ENCODE peak calls at places on chromosomes 3 and 15, in six cellular contexts. One of them, this sample, is unnamed.

GRCh38 chr15:58951388-58952060 is 18.0 kb upstream of the SLTM start:
- DNase-seq in fibroblast of lung: peak
- DNase-seq in WTC11: no peak
- DNase-seq in MCF 10A: peak
- DNase-seq in fibroblast of the aortic adventitia: peak
- DNase-seq in nephron progenitor cell: no peak
- DNase-seq in this sample: peak

GRCh38 chr15:69105451-69105985 is 54.9 kb upstream of the GLCE start:
- DNase-seq in fibroblast of lung: no peak
- DNase-seq in WTC11: no peak
- DNase-seq in nephron progenitor cell: no peak
- DNase-seq in MCF 10A: no peak
- DNase-seq in fibroblast of the aortic adventitia: no peak
- DNase-seq in this sample: no peak

GRCh38 chr3:33313331-33313730 is 36.1 kb downstream of the FBXL2 start:
- DNase-seq in WTC11: no peak
- DNase-seq in fibroblast of lung: peak
- DNase-seq in nephron progenitor cell: no peak
- DNase-seq in MCF 10A: no peak
- DNase-seq in fibroblast of the aortic adventitia: no peak
- DNase-seq in this sample: no peak

GRCh38 chr15:50911641-50912040 is 3.2 kb downstream of the AP4E1 start:
- DNase-seq in WTC11: no peak
- DNase-seq in MCF 10A: no peak
- DNase-seq in nephron progenitor cell: no peak
- DNase-seq in fibroblast of the aortic adventitia: no peak
- DNase-seq in fibroblast of lung: no peak
- DNase-seq in this sample: no peak

GRCh38 chr3:108345492-108346205 is 49.3 kb downstream of the HHLA2 start:
- DNase-seq in fibroblast of the aortic adventitia: no peak
- DNase-seq in WTC11: no peak
- DNase-seq in nephron progenitor cell: no peak
- DNase-seq in fibroblast of lung: peak
- DNase-seq in MCF 10A: no peak
- DNase-seq in this sample: no peak

GRCh38 chr15:48913141-48913540 is 35.2 kb downstream of the EID1 start:
- DNase-seq in MCF 10A: no peak
- DNase-seq in fibroblast of lung: peak
- DNase-seq in WTC11: no peak
- DNase-seq in fibroblast of the aortic adventitia: no peak
- DNase-seq in nephron progenitor cell: no peak
- DNase-seq in this sample: no peak

GRCh38 chr3:153162513-153163348 is 705 bp downstream of the RAP2B start:
- DNase-seq in nephron progenitor cell: peak
- DNase-seq in WTC11: peak
- DNase-seq in MCF 10A: peak
- DNase-seq in fibroblast of the aortic adventitia: peak
- DNase-seq in fibroblast of lung: peak
- DNase-seq in this sample: no peak

GRCh38 chr3:33360136-33360825 is 79.9 kb downstream of the UBP1 start:
- DNase-seq in fibroblast of the aortic adventitia: peak
- DNase-seq in fibroblast of lung: peak
- DNase-seq in MCF 10A: peak
- DNase-seq in nephron progenitor cell: no peak
- DNase-seq in WTC11: no peak
- DNase-seq in this sample: no peak

GRCh38 chr3:165751654-165752053 is 85.6 kb downstream of the BCHE start:
- DNase-seq in fibroblast of lung: no peak
- DNase-seq in WTC11: no peak
- DNase-seq in nephron progenitor cell: no peak
- DNase-seq in fibroblast of the aortic adventitia: no peak
- DNase-seq in MCF 10A: no peak
- DNase-seq in this sample: no peak

GRCh38 chr15:67149859-67150824 is 84.7 kb downstream of the SMAD3 start:
- DNase-seq in fibroblast of lung: peak
- DNase-seq in nephron progenitor cell: peak
- DNase-seq in fibroblast of the aortic adventitia: peak
- DNase-seq in WTC11: peak
- DNase-seq in MCF 10A: peak
- DNase-seq in this sample: peak

GRCh38 chr3:10552631-10552943 is 47.2 kb upstream of the ATP2B2 start:
- DNase-seq in nephron progenitor cell: no peak
- DNase-seq in WTC11: no peak
- DNase-seq in fibroblast of the aortic adventitia: no peak
- DNase-seq in MCF 10A: no peak
- DNase-seq in fibroblast of lung: no peak
- DNase-seq in this sample: no peak

GRCh38 chr3:109532257-109533216 is 195.2 kb upstream of the DPPA4 start:
- DNase-seq in fibroblast of lung: peak
- DNase-seq in nephron progenitor cell: peak
- DNase-seq in WTC11: peak
- DNase-seq in MCF 10A: peak
- DNase-seq in fibroblast of the aortic adventitia: peak
- DNase-seq in this sample: peak
- TF ChIP-seq CTCF in fibroblast of lung: no peak
- TF ChIP-seq CTCF in nephron progenitor cell: peak
- TF ChIP-seq CTCF in WTC11: peak
- TF ChIP-seq CTCF in MCF 10A: peak
- TF ChIP-seq CTCF in fibroblast of the aortic adventitia: peak
- TF ChIP-seq CTCF in this sample: peak

GRCh38 chr15:63918317-63918672 is 84.5 kb upstream of the HERC1 start:
- DNase-seq in MCF 10A: no peak
- DNase-seq in WTC11: no peak
- DNase-seq in fibroblast of the aortic adventitia: no peak
- DNase-seq in nephron progenitor cell: no peak
- DNase-seq in fibroblast of lung: no peak
- DNase-seq in this sample: no peak

GRCh38 chr15:63915209-63915887 is 81.6 kb upstream of the HERC1 start:
- DNase-seq in MCF 10A: no peak
- DNase-seq in nephron progenitor cell: no peak
- DNase-seq in fibroblast of the aortic adventitia: no peak
- DNase-seq in WTC11: no peak
- DNase-seq in fibroblast of lung: no peak
- DNase-seq in this sample: no peak

GRCh38 chr15:63913786-63914185 is 80.0 kb upstream of the HERC1 start:
- DNase-seq in WTC11: no peak
- DNase-seq in MCF 10A: no peak
- DNase-seq in nephron progenitor cell: no peak
- DNase-seq in fibroblast of the aortic adventitia: no peak
- DNase-seq in fibroblast of lung: no peak
- DNase-seq in this sample: no peak

GRCh38 chr15:63917588-63918316 is 84.0 kb upstream of the HERC1 start:
- DNase-seq in fibroblast of lung: no peak
- DNase-seq in WTC11: no peak
- DNase-seq in nephron progenitor cell: no peak
- DNase-seq in MCF 10A: no peak
- DNase-seq in fibroblast of the aortic adventitia: no peak
- DNase-seq in this sample: no peak

DNA sequence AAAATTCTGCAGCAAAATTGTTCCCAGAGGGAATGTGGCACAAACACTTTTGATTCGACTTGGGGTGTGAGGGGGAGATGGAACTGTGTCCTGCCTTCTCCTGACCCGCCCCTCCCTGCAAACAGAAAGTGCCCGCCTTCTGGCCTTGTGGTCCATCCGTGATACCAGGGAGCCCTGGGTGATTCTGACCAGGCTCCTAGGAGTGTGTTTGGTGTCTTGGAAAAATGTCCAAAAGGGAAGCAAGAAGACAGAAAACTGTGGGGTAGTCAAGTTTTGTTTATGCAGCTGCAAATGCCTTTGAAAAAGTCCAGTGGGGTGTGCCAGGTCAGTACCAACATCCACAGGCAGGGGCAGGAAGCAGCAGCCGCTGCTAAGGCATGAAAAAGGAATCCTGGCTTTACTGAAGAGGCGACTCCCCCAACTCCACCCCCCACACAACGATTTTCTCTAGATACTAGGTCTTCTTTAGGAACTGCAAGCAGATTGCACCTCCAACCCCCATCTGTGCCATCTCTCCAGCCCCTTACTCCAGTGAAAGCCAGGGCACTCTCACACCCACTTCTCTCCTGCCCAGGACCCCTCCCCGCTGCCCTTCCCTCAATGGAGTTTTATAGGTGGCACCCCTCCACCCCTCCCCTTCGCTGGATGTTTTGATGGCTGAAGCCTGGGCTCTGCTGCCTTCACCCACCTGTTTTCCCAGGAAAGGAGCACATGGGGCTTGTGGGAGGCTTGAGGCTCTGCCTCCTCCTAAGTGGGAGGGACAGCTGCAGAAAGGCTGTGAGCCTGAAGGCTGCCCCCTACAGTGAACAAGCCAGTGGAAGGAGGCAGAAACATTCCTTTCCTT is 82.4 kb upstream of the HERC1 start:
- DNase-seq in fibroblast of lung: peak
- DNase-seq in WTC11: peak
- DNase-seq in nephron progenitor cell: peak
- DNase-seq in fibroblast of the aortic adventitia: peak
- DNase-seq in MCF 10A: peak
- DNase-seq in this sample: no peak
- TF ChIP-seq CTCF in fibroblast of lung: peak
- TF ChIP-seq CTCF in WTC11: no peak
- TF ChIP-seq CTCF in nephron progenitor cell: peak
- TF ChIP-seq CTCF in fibroblast of the aortic adventitia: peak
- TF ChIP-seq CTCF in MCF 10A: peak
- TF ChIP-seq CTCF in this sample: peak

DNA sequence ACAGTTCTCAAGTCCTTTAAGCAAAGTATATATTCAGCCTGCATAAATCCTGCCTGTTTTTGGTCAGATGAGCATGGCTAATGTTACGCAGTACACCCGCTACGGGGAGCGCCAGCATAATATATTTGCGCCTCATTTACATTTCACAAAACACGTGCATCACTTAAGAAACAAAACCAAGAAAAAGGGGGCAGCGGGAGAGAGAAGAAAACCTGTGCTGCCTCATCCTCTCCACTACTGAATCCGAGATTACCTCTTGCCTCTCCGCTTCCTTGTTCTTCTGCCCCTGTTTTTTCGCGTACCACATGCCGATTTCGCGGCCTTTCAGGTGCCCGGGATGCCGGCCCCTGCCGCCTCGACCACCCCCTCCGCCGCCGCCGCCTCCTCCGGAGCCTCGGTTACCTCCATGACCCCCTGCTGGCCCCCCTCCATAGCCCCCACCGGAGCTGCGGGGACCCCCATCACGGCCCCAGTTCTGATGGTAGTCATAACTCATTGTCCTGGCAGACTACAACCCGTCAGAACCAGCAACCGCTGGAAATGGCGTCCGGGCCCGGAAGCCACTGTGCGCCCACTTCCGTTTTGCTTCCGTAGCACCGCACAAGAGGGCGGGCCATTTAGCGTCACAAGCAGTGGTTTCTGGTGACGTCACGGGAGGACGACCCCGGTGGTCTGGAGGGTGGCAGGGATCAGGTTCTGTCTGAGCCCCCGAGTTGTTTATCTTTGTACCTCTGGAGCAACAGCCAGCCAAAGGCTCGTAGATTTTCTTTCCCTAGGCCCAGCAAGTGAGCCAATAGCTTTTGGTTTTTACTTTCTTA is at the start of gene DHX36:
- DNase-seq in fibroblast of lung: peak
- DNase-seq in fibroblast of the aortic adventitia: peak
- DNase-seq in MCF 10A: peak
- DNase-seq in nephron progenitor cell: peak
- DNase-seq in WTC11: peak
- DNase-seq in this sample: peak
- TF ChIP-seq CTCF in fibroblast of lung: no peak
- TF ChIP-seq CTCF in fibroblast of the aortic adventitia: no peak
- TF ChIP-seq CTCF in MCF 10A: no peak
- TF ChIP-seq CTCF in nephron progenitor cell: no peak
- TF ChIP-seq CTCF in WTC11: no peak
- TF ChIP-seq CTCF in this sample: no peak

GRCh38 chr15:63401078-63401477 is 19.4 kb upstream of the CA12 start:
- DNase-seq in WTC11: no peak
- DNase-seq in fibroblast of lung: peak
- DNase-seq in fibroblast of the aortic adventitia: no peak
- DNase-seq in MCF 10A: no peak
- DNase-seq in nephron progenitor cell: no peak
- DNase-seq in this sample: no peak

GRCh38 chr15:63405159-63405558 is 23.5 kb upstream of the CA12 start:
- DNase-seq in nephron progenitor cell: no peak
- DNase-seq in fibroblast of the aortic adventitia: no peak
- DNase-seq in MCF 10A: no peak
- DNase-seq in WTC11: no peak
- DNase-seq in fibroblast of lung: no peak
- DNase-seq in this sample: no peak

GRCh38 chr15:63402498-63403253 is 21.0 kb upstream of the CA12 start:
- DNase-seq in fibroblast of lung: peak
- DNase-seq in nephron progenitor cell: no peak
- DNase-seq in WTC11: no peak
- DNase-seq in fibroblast of the aortic adventitia: peak
- DNase-seq in MCF 10A: peak
- DNase-seq in this sample: no peak

GRCh38 chr15:63401714-63402497 is 20.3 kb upstream of the CA12 start:
- DNase-seq in MCF 10A: no peak
- DNase-seq in WTC11: no peak
- DNase-seq in nephron progenitor cell: no peak
- DNase-seq in fibroblast of lung: no peak
- DNase-seq in fibroblast of the aortic adventitia: no peak
- DNase-seq in this sample: no peak

DNA sequence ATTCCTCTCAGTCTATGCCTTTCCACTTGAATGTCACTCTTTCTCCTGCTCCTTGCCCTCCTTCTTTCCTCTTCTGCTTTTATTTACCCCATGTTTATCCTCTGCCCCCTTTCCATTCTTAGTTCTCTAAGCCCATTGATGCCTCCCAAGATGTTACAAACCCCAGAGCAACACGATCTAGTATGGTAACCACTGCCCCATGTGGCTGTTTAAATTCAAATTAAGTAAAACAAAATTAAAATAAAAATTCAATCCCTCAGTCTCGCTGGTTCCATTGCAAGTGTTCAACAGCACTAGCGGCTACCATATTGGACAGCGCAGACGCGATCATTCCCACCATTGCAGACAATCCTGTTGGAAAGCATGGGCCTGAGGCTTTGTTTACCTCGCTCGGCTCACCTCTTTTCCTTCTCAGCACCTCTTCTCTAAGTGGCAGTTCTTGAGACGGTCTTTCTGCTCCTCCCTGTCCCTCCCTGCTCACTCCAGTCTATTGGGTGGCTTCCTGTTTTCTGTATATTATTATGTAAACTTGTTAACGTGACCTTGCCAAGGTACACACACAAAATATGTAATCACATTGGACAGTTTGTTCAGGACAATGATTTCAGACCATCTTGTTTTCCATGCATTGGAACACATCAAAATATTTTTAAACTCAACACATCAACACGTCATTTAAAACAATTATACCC is 21.8 kb upstream of the CA12 start:
- DNase-seq in WTC11: no peak
- DNase-seq in MCF 10A: no peak
- DNase-seq in nephron progenitor cell: no peak
- DNase-seq in fibroblast of lung: no peak
- DNase-seq in fibroblast of the aortic adventitia: peak
- DNase-seq in this sample: no peak
- TF ChIP-seq CTCF in WTC11: no peak
- TF ChIP-seq CTCF in MCF 10A: no peak
- TF ChIP-seq CTCF in nephron progenitor cell: no peak
- TF ChIP-seq CTCF in fibroblast of lung: no peak
- TF ChIP-seq CTCF in fibroblast of the aortic adventitia: peak
- TF ChIP-seq CTCF in this sample: no peak

GRCh38 chr3:163785693-163786092 is 1292.6 kb downstream of the SI start:
- DNase-seq in WTC11: peak
- DNase-seq in fibroblast of the aortic adventitia: no peak
- DNase-seq in nephron progenitor cell: peak
- DNase-seq in fibroblast of lung: no peak
- DNase-seq in MCF 10A: peak
- DNase-seq in this sample: no peak
- TF ChIP-seq CTCF in WTC11: peak
- TF ChIP-seq CTCF in fibroblast of the aortic adventitia: no peak
- TF ChIP-seq CTCF in nephron progenitor cell: peak
- TF ChIP-seq CTCF in fibroblast of lung: no peak
- TF ChIP-seq CTCF in MCF 10A: peak
- TF ChIP-seq CTCF in this sample: no peak

This sample was measured in HFF-Myc.